ENCODE peak calls at places on chromosome 11, in eight cellular contexts. L is GM23248, S is esophagus squamous epithelium, N is substantia nigra, X is mammary epithelial cell, D is WERI-Rb-1, C is left ventricle myocardium inferior, G is psoas muscle. U is an unnamed sample.

GRCh38 chr11:101034076-101034475 is 95.5 kb downstream of the PGR start:
- DNase-seq in L (no peak), S (no peak), N (no peak), X (no peak), D (no peak), C (peak), G (peak), U (peak)

GRCh38 chr11:67082071-67082791 is 25.6 kb downstream of the RHOD start:
- DNase-seq in L (peak), S (no peak), N (no peak), X (no peak), D (peak), C (no peak), G (no peak), U (no peak)

GRCh38 chr11:102256251-102256650 is 61.0 kb upstream of the BIRC3 start:
- DNase-seq in L (peak), S (no peak), N (no peak), X (peak), D (no peak), C (no peak), G (no peak), U (no peak)

GRCh38 chr11:73240190-73240781 is 22.2 kb downstream of the P2RY2 start:
- DNase-seq in L (peak), S (no peak), N (no peak), X (peak), D (no peak), C (peak), G (peak), U (peak)

GRCh38 chr11:113048820-113049555 is 87.8 kb downstream of the NCAM1 start:
- DNase-seq in L (peak), S (no peak), N (no peak), X (peak), D (no peak), C (no peak), G (no peak), U (no peak)

GRCh38 chr11:130915556-130916237 is 582 bp downstream of the SNX19 start:
- DNase-seq in L (peak), S (no peak), N (no peak), X (no peak), D (no peak), C (no peak), G (no peak), U (no peak)

GRCh38 chr11:56909563-56909962 is 79.2 kb upstream of the OR5AK2 start:
- DNase-seq in L (no peak), S (no peak), N (no peak), X (no peak), D (no peak), C (no peak), G (no peak), U (no peak)

GRCh38 chr11:47340980-47341775 is 11.3 kb downstream of the MYBPC3 start:
- DNase-seq in L (peak), S (no peak), N (no peak), X (no peak), D (no peak), C (no peak), G (no peak), U (peak)

GRCh38 chr11:68021167-68021787 is 9.2 kb upstream of the NDUFS8 start:
- DNase-seq in L (no peak), S (no peak), N (no peak), X (no peak), D (peak), C (no peak), G (no peak), U (no peak)

GRCh38 chr11:76551400-76551799 is 106.6 kb downstream of the EMSY start:
- DNase-seq in L (peak), S (no peak), N (no peak), X (no peak), D (no peak), C (no peak), G (no peak), U (no peak)

GRCh38 chr11:46649180-46649738 is 31.9 kb downstream of the ATG13 start:
- DNase-seq in L (peak), S (no peak), N (no peak), X (peak), D (no peak), C (peak), G (peak), U (no peak)

GRCh38 chr11:11909727-11910126 is 68.0 kb downstream of the USP47 start:
- DNase-seq in L (peak), S (no peak), N (no peak), X (no peak), D (no peak), C (no peak), G (no peak), U (no peak)

GRCh38 chr11:113806403-113806802 is 26.8 kb downstream of the CLDN25 start:
- DNase-seq in L (peak), S (no peak), N (no peak), X (peak), D (peak), C (no peak), G (no peak), U (no peak)

GRCh38 chr11:7538466-7539454 is 25.0 kb downstream of the PPFIBP2 start:
- DNase-seq in L (no peak), S (no peak), N (no peak), X (no peak), D (no peak), C (no peak), G (no peak), U (no peak)

GRCh38 chr11:58830693-58831301 is 13.7 kb downstream of the GLYATL2 start:
- DNase-seq in L (peak), S (no peak), N (no peak), X (no peak), D (no peak), C (no peak), G (no peak), U (no peak)

GRCh38 chr11:99370557-99371200 is 349.9 kb downstream of the CNTN5 start:
- DNase-seq in L (peak), S (no peak), N (no peak), X (no peak), D (no peak), C (peak), G (peak), U (peak)

GRCh38 chr11:118914178-118914918 is 11.4 kb downstream of the BCL9L start:
- DNase-seq in L (no peak), S (no peak), N (no peak), X (peak), D (no peak), C (peak), G (peak), U (no peak)

GRCh38 chr11:10622108-10622507 is 53.6 kb upstream of the LYVE1 start:
- DNase-seq in L (no peak), S (no peak), N (no peak), X (no peak), D (no peak), C (no peak), G (no peak), U (no peak)

GRCh38 chr11:78351979-78352731 is 65.5 kb downstream of the GAB2 start:
- DNase-seq in L (no peak), S (no peak), N (no peak), X (no peak), D (no peak), C (no peak), G (no peak), U (no peak)

DNA sequence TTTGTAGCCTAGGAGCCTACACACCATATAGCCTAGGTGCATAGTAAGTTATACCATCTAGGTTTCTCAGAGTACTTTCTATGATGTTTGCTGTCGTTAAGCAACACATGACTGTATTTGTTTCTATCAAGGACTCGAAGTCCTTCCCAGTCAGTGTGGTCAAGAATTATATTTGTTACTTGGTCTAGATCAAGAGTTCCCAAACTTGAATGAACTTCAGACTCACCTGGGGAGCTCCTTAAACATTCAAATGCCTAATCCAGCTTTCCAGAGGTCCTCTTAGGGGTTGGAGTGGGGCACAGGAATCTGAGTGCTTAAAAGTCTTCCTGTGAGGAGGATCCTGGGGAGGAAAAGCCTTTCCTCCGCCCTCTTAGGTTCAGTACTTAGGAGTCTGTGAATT is 41.5 kb upstream of the PAMR1 start:
- DNase-seq in L (no peak), S (no peak), N (no peak), X (no peak), D (no peak), C (no peak), G (no peak), U (no peak)
- H3K27ac ChIP-seq in L (no peak), S (no peak), N (no peak), X (no peak), D (no peak), C (no peak), G (no peak), U (peak)

GRCh38 chr11:75161506-75161905 is 10.6 kb downstream of the SLCO2B1 start:
- DNase-seq in L (no peak), S (no peak), N (no peak), X (no peak), D (no peak), C (no peak), G (no peak), U (no peak)

GRCh38 chr11:75164318-75164827 is 13.5 kb downstream of the SLCO2B1 start:
- DNase-seq in L (no peak), S (no peak), N (no peak), X (no peak), D (no peak), C (peak), G (no peak), U (peak)

GRCh38 chr11:75162954-75163353 is 12.0 kb downstream of the SLCO2B1 start:
- DNase-seq in L (no peak), S (no peak), N (no peak), X (no peak), D (no peak), C (no peak), G (no peak), U (no peak)

GRCh38 chr11:75165721-75166120 is 14.8 kb downstream of the SLCO2B1 start:
- DNase-seq in L (no peak), S (no peak), N (no peak), X (no peak), D (no peak), C (no peak), G (no peak), U (no peak)

GRCh38 chr11:75163917-75164316 is 13.0 kb downstream of the SLCO2B1 start:
- DNase-seq in L (no peak), S (no peak), N (no peak), X (no peak), D (no peak), C (no peak), G (no peak), U (no peak)
- H3K27ac ChIP-seq in L (no peak), S (no peak), N (no peak), X (no peak), D (no peak), C (peak), G (no peak), U (no peak)

GRCh38 chr11:2976289-2977063 is 15.7 kb downstream of the NAP1L4 start:
- DNase-seq in L (no peak), S (no peak), N (no peak), X (no peak), D (no peak), C (no peak), G (no peak), U (no peak)
- H3K27ac ChIP-seq in L (no peak), S (no peak), N (peak), X (no peak), D (no peak), C (no peak), G (no peak), U (no peak)

GRCh38 chr11:128552783-128553661 is 34.3 kb downstream of the ETS1 start:
- DNase-seq in L (peak), S (no peak), N (no peak), X (peak), D (no peak), C (no peak), G (no peak), U (no peak)

GRCh38 chr11:128559496-128560103 is 27.8 kb downstream of the ETS1 start:
- DNase-seq in L (peak), S (no peak), N (no peak), X (no peak), D (no peak), C (no peak), G (no peak), U (no peak)

GRCh38 chr11:128553662-128554392 is 33.5 kb downstream of the ETS1 start:
- DNase-seq in L (peak), S (no peak), N (no peak), X (no peak), D (peak), C (no peak), G (no peak), U (peak)

GRCh38 chr11:128551641-128552335 is 35.6 kb downstream of the ETS1 start:
- DNase-seq in L (no peak), S (no peak), N (no peak), X (no peak), D (no peak), C (no peak), G (no peak), U (no peak)

GRCh38 chr11:128555606-128556005 is 31.8 kb downstream of the ETS1 start:
- DNase-seq in L (peak), S (no peak), N (no peak), X (no peak), D (peak), C (no peak), G (no peak), U (no peak)
- H3K27ac ChIP-seq in L (no peak), S (no peak), N (no peak), X (no peak), D (no peak), C (peak), G (no peak), U (no peak)

GRCh38 chr11:61362542-61362875 is 335 bp downstream of the TMEM138 start:
- DNase-seq in L (peak), S (no peak), N (no peak), X (no peak), D (peak), C (no peak), G (no peak), U (no peak)
- H3K27ac ChIP-seq in L (peak), S (peak), N (peak), X (peak), D (peak), C (peak), G (peak), U (peak)

GRCh38 chr11:104000798-104001197 is 35.6 kb upstream of the DDI1 start:
- DNase-seq in L (peak), S (no peak), N (no peak), X (no peak), D (no peak), C (no peak), G (no peak), U (no peak)

GRCh38 chr11:103998826-103999390 is 37.5 kb upstream of the DDI1 start:
- DNase-seq in L (no peak), S (no peak), N (no peak), X (no peak), D (no peak), C (no peak), G (no peak), U (no peak)

GRCh38 chr11:104003491-104003890 is 32.9 kb upstream of the DDI1 start:
- DNase-seq in L (peak), S (no peak), N (no peak), X (peak), D (no peak), C (no peak), G (no peak), U (no peak)

GRCh38 chr11:104005234-104005855 is 31.1 kb upstream of the DDI1 start:
- DNase-seq in L (peak), S (no peak), N (no peak), X (peak), D (no peak), C (no peak), G (no peak), U (no peak)

GRCh38 chr11:104001474-104001873 is 35.0 kb upstream of the DDI1 start:
- DNase-seq in L (peak), S (no peak), N (no peak), X (no peak), D (no peak), C (no peak), G (no peak), U (no peak)
- H3K27ac ChIP-seq in L (no peak), S (no peak), N (no peak), X (no peak), D (no peak), C (no peak), G (no peak), U (no peak)